ENCODE peak calls at places on chromosomes 1 and 21, in nine cellular contexts. A is testis; S is A549; N is mammary epithelial cell; T is endodermal cell; J is hepatocyte; I is naive thymus-derived CD4-positive, alpha-beta T cell; L is coronary artery; D is small intestine. E is an unnamed sample.
A peak's percentile ranks its signal among the peaks of the same experiment; 100 is the strongest.

GRCh38 chr1:236010443-236010842 is 54.4 kb downstream of the NID1 start:
- DNase-seq in A (no peak), S (no peak), N (no peak), T (no peak), J (no peak), I (no peak), L (no peak), D (no peak), E (no peak)

GRCh38 chr1:181073638-181074037 is 14.9 kb upstream of the IER5 start:
- DNase-seq in A (no peak), S (peak; percentile 69), N (peak; percentile 87), T (no peak), J (peak; percentile 46), I (no peak), L (no peak), D (no peak), E (no peak)

GRCh38 chr1:41221995-41222991 is 19.8 kb downstream of the SCMH1 start:
- DNase-seq in A (no peak), S (no peak), N (peak; percentile 38), T (no peak), J (peak; percentile 25), I (no peak), L (no peak), D (peak; percentile 13), E (no peak)

GRCh38 chr1:72186733-72187307 is 95.5 kb downstream of the NEGR1 start:
- DNase-seq in A (no peak), S (no peak), N (peak; percentile 19), T (no peak), J (peak; percentile 9), I (no peak), L (no peak), D (no peak), E (no peak)

GRCh38 chr1:171784779-171785178 is 3.3 kb downstream of the METTL13 start:
- DNase-seq in A (no peak), S (no peak), N (no peak), T (no peak), J (no peak), I (no peak), L (no peak), D (no peak), E (no peak)

GRCh38 chr1:7290971-7291970 is 479.8 kb upstream of the VAMP3 start:
- DNase-seq in A (peak; percentile 67), S (no peak), N (peak; percentile 14), T (peak; percentile 38), J (no peak), I (no peak), L (no peak), D (no peak), E (no peak)

GRCh38 chr1:116769050-116769449 is 14.8 kb downstream of the CD2 start:
- DNase-seq in A (no peak), S (no peak), N (no peak), T (no peak), J (no peak), I (no peak), L (no peak), D (no peak), E (no peak)

GRCh38 chr1:3350441-3351261 is 103.8 kb upstream of the ARHGEF16 start:
- DNase-seq in A (peak; percentile 71), S (no peak), N (no peak), T (no peak), J (no peak), I (no peak), L (peak; percentile 93), D (no peak), E (no peak)

GRCh38 chr1:33337994-33338494 is 17.1 kb upstream of the A3GALT2 start:
- DNase-seq in A (no peak), S (no peak), N (no peak), T (no peak), J (no peak), I (no peak), L (peak; percentile 64), D (peak; percentile 69), E (peak; percentile 15)

GRCh38 chr1:175040324-175040910 is 17.2 kb upstream of the MRPS14 start:
- DNase-seq in A (no peak), S (no peak), N (no peak), T (no peak), J (no peak), I (no peak), L (no peak), D (no peak), E (no peak)

GRCh38 chr1:230661976-230662375 is 19.7 kb downstream of the COG2 start:
- DNase-seq in A (no peak), S (no peak), N (no peak), T (no peak), J (no peak), I (no peak), L (no peak), D (no peak), E (no peak)

GRCh38 chr1:98920441-98921110 is 84.1 kb downstream of the PLPPR5 start:
- DNase-seq in A (no peak), S (no peak), N (peak; percentile 75), T (no peak), J (no peak), I (no peak), L (no peak), D (no peak), E (no peak)

DNA sequence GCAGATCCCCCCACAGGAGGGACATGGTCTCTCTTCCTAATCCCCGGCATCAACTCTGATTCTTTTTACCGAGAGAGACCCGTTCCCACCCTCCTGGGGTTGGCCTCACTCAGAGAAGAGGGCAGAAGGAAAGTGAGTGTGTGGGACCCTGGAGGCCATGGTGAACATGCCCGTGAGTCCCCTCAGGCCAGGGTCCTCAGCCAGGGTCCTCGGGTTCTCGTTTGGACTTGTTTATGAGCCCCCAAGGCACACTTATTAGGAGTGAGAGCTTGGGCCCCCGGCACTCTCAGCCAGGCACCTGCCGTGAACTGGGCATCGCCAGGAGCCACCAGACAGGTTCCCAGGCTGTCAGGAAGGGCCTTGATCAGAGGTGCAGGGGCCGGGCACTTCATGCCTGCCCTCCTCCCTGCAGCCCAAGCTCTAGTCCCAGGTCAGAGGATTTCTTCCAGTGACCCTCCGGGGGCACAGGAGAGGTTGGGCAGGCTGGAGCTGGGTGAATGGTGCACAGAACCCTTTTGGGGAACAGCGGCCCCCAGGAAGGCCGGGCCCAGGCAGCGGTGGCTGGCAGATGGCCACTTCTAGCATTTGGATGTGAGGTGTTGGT is 122.6 kb downstream of the CRYAA start:
- DNase-seq in A (no peak), S (no peak), N (no peak), T (no peak), J (no peak), I (no peak), L (no peak), D (no peak), E (no peak)
- H3K27ac ChIP-seq in A (no peak overlapping the region), S (no peak overlapping the region), N (no peak overlapping the region), T (no peak overlapping the region), J (no peak overlapping the region), I (no peak overlapping the region), L (no peak overlapping the region), D (no peak overlapping the region), E (no peak overlapping the region)

GRCh38 chr1:156488566-156489165 is 11.9 kb downstream of the MEF2D start:
- DNase-seq in A (no peak), S (no peak), N (no peak), T (no peak), J (no peak), I (no peak), L (no peak), D (no peak), E (no peak)
- H3K27ac ChIP-seq in A (no peak overlapping the region), S (no peak overlapping the region), N (no peak overlapping the region), T (no peak overlapping the region), J (no peak overlapping the region), I (peak overlapping the region; percentile 59), L (peak overlapping the region; percentile 28), D (no peak overlapping the region), E (no peak overlapping the region)

DNA sequence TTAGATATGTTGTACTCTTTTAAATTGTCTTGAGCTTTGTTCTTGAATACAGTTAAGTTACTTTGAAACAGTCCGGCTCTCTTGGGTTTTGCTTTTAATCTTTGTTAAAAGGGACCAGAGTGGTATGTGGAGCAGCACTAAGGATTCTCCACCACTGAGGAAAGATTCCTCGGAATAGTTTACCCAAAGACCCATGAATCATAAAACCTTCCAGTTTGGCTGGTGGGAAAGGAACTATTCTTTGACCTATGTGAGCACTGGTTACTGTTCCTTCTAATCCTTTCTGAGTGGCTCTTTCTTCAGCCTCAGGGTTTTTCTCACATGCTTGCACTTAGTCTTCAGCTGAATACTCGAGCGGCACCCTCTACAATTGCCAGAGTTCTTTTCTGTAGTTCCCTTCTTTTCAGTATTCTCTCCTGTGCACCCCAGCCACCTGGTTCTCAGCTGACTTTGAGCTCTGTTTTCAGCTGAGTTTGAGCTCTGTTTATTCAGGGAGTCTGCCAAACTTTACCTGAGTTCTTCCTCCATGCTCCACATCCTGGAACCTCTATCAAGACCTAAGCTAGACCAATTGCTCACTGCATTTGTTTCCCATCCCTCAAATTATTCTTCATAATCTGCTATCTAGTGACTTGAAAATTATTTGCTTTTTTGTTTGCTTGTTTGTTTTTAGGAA is 253.8 kb upstream of the PLXNA2 start:
- DNase-seq in A (no peak), S (no peak), N (no peak), T (no peak), J (no peak), I (no peak), L (peak; percentile 19), D (no peak), E (no peak)
- H3K27ac ChIP-seq in A (no peak overlapping the region), S (no peak overlapping the region), N (no peak overlapping the region), T (no peak overlapping the region), J (no peak overlapping the region), I (no peak overlapping the region), L (no peak overlapping the region), D (no peak overlapping the region), E (no peak overlapping the region)

GRCh38 chr1:31788825-31789256 is 24.7 kb upstream of the ADGRB2 start:
- DNase-seq in A (no peak), S (no peak), N (peak; percentile 66), T (no peak), J (no peak), I (no peak), L (peak; percentile 84), D (no peak), E (no peak)

GRCh38 chr1:31787786-31788137 is 23.6 kb upstream of the ADGRB2 start:
- DNase-seq in A (no peak), S (no peak), N (no peak), T (no peak), J (no peak), I (no peak), L (no peak), D (no peak), E (no peak)

GRCh38 chr1:31789259-31790065 is 25.3 kb upstream of the ADGRB2 start:
- DNase-seq in A (peak; percentile 97), S (peak; percentile 94), N (peak; percentile 75), T (peak; percentile 99), J (peak; percentile 97), I (peak; percentile 90), L (peak; percentile 96), D (peak; percentile 89), E (peak; percentile 94)

GRCh38 chr1:31787261-31787660 is 23.1 kb upstream of the ADGRB2 start:
- DNase-seq in A (no peak), S (no peak), N (no peak), T (peak; percentile 49), J (no peak), I (no peak), L (no peak), D (no peak), E (no peak)

DNA sequence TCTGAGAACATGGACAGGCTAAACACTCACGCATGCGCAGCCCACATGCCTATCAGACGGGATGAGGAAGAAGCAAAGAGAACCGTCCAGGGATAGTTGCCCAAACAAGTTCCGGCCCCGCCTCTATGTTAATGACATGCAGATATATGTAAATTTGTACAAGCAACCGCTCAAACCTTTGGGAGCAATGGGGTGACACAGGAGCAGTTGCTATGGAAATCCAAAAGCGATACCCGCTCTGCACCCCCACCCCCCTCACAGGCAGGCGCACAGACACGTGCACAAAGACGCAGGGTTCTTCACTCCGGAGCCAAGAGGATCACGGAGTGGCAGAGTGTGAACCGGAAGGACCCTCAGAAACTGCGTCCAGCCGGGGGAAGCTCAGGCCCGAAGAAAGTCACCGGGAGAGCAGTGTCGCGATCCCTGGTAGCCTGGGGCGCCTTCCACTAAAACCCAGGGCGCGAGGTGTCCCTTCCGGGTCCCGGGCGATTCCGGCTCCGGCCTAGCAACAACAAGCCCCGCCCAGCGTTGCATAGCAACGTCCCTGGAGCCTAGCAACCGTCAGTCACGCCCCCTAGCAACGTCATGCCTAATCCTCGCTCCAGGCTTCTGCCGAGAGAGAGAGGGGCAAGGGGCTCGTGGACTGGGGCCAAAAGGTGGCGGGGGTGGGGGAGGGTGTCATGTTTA is 24.1 kb upstream of the ADGRB2 start:
- DNase-seq in A (peak; percentile 95), S (peak; percentile 84), N (peak; percentile 80), T (peak; percentile 98), J (peak; percentile 96), I (peak; percentile 82), L (peak; percentile 95), D (peak; percentile 84), E (peak; percentile 97)
- H3K27ac ChIP-seq in A (peak overlapping the region; percentile 75), S (peak overlapping the region; percentile 95), N (peak overlapping the region; percentile 84), T (peak overlapping the region; percentile 83), J (peak overlapping the region; percentile 67), I (peak overlapping the region; percentile 82), L (peak overlapping the region; percentile 66), D (peak overlapping the region; percentile 38), E (peak overlapping the region; percentile 80)